ENCODE peak calls at places on chromosome 12, in five cellular contexts. One of them, this sample, is unnamed.
A peak's percentile ranks its signal among the peaks of the same experiment; 100 is the strongest.

GRCh38 chr12:11839093-11839641 is 189.7 kb downstream of the ETV6 start:
- DNase-seq in coronary artery: no peak
- DNase-seq in K562: no peak
- DNase-seq in GM12865: no peak
- DNase-seq in AG10803: no peak
- DNase-seq in this sample: peak; percentile 33

GRCh38 chr12:82456633-82457032 is 98.3 kb downstream of the METTL25 start:
- DNase-seq in coronary artery: no peak
- DNase-seq in K562: no peak
- DNase-seq in GM12865: no peak
- DNase-seq in AG10803: no peak
- DNase-seq in this sample: no peak

GRCh38 chr12:31959701-31960391 is 631 bp downstream of the RESF1 start:
- DNase-seq in coronary artery: peak; percentile 82
- DNase-seq in K562: no peak
- DNase-seq in GM12865: peak; percentile 76
- DNase-seq in AG10803: peak; percentile 57
- DNase-seq in this sample: peak; percentile 50

GRCh38 chr12:24903305-24904088 is 45.4 kb downstream of the BCAT1 start:
- DNase-seq in coronary artery: no peak
- DNase-seq in K562: no peak
- DNase-seq in GM12865: peak; percentile 19
- DNase-seq in AG10803: peak; percentile 23
- DNase-seq in this sample: no peak

GRCh38 chr12:52020539-52021336 is 14.0 kb downstream of the TAMALIN start:
- DNase-seq in coronary artery: peak; percentile 70
- DNase-seq in K562: peak; percentile 75
- DNase-seq in GM12865: peak; percentile 55
- DNase-seq in AG10803: no peak
- DNase-seq in this sample: peak; percentile 31

GRCh38 chr12:51321882-51322281 is 2.1 kb downstream of the BIN2 start:
- DNase-seq in coronary artery: no peak
- DNase-seq in K562: no peak
- DNase-seq in GM12865: no peak
- DNase-seq in AG10803: no peak
- DNase-seq in this sample: no peak

GRCh38 chr12:97131220-97131981 is 224.3 kb downstream of the NEDD1 start:
- DNase-seq in coronary artery: no peak
- DNase-seq in K562: no peak
- DNase-seq in GM12865: no peak
- DNase-seq in AG10803: no peak
- DNase-seq in this sample: no peak

GRCh38 chr12:65510584-65511050 is 232.1 kb downstream of the MSRB3 start:
- DNase-seq in coronary artery: no peak
- DNase-seq in K562: no peak
- DNase-seq in GM12865: no peak
- DNase-seq in AG10803: no peak
- DNase-seq in this sample: no peak

GRCh38 chr12:93662961-93663728 is 14.0 kb upstream of the CRADD start:
- DNase-seq in coronary artery: no peak
- DNase-seq in K562: no peak
- DNase-seq in GM12865: no peak
- DNase-seq in AG10803: peak; percentile 31
- DNase-seq in this sample: no peak

GRCh38 chr12:91017043-91017442 is 12.3 kb upstream of the EPYC start:
- DNase-seq in coronary artery: no peak
- DNase-seq in K562: no peak
- DNase-seq in GM12865: no peak
- DNase-seq in AG10803: no peak
- DNase-seq in this sample: no peak

GRCh38 chr12:19945559-19946485 is 422.5 kb upstream of the PDE3A start:
- DNase-seq in coronary artery: no peak
- DNase-seq in K562: no peak
- DNase-seq in GM12865: no peak
- DNase-seq in AG10803: peak; percentile 65
- DNase-seq in this sample: peak; percentile 45

GRCh38 chr12:63917864-63918742 is 73.6 kb downstream of the SRGAP1 start:
- DNase-seq in coronary artery: no peak
- DNase-seq in K562: no peak
- DNase-seq in GM12865: peak; percentile 66
- DNase-seq in AG10803: peak; percentile 99
- DNase-seq in this sample: peak; percentile 93

GRCh38 chr12:110340706-110341105 is 59.7 kb downstream of the ATP2A2 start:
- DNase-seq in coronary artery: no peak
- DNase-seq in K562: no peak
- DNase-seq in GM12865: no peak
- DNase-seq in AG10803: no peak
- DNase-seq in this sample: no peak

GRCh38 chr12:1552171-1552570 is 42.2 kb downstream of the FBXL14 start:
- DNase-seq in coronary artery: no peak
- DNase-seq in K562: no peak
- DNase-seq in GM12865: no peak
- DNase-seq in AG10803: peak; percentile 39
- DNase-seq in this sample: no peak

GRCh38 chr12:48104531-48104930 is 1.3 kb downstream of the SENP1 start:
- DNase-seq in coronary artery: no peak
- DNase-seq in K562: no peak
- DNase-seq in GM12865: no peak
- DNase-seq in AG10803: no peak
- DNase-seq in this sample: no peak

GRCh38 chr12:28742791-28743190 is 406.3 kb upstream of the FAR2 start:
- DNase-seq in coronary artery: no peak
- DNase-seq in K562: no peak
- DNase-seq in GM12865: no peak
- DNase-seq in AG10803: no peak
- DNase-seq in this sample: peak; percentile 57

GRCh38 chr12:40451661-40452060 is 226.9 kb downstream of the LRRK2 start:
- DNase-seq in coronary artery: no peak
- DNase-seq in K562: no peak
- DNase-seq in GM12865: no peak
- DNase-seq in AG10803: no peak
- DNase-seq in this sample: no peak

GRCh38 chr12:116635487-116635886 is 76.3 kb downstream of the MAP1LC3B2 start:
- DNase-seq in coronary artery: no peak
- DNase-seq in K562: no peak
- DNase-seq in GM12865: no peak
- DNase-seq in AG10803: no peak
- DNase-seq in this sample: no peak

GRCh38 chr12:91381309-91381804 is 198.7 kb upstream of the DCN start:
- DNase-seq in coronary artery: no peak
- DNase-seq in K562: no peak
- DNase-seq in GM12865: peak; percentile 55
- DNase-seq in AG10803: peak; percentile 79
- DNase-seq in this sample: peak; percentile 83

GRCh38 chr12:26845984-26846383 is 13.0 kb upstream of the ITPR2 start:
- DNase-seq in coronary artery: no peak
- DNase-seq in K562: peak; percentile 49
- DNase-seq in GM12865: no peak
- DNase-seq in AG10803: peak; percentile 84
- DNase-seq in this sample: peak; percentile 83

GRCh38 chr12:26845057-26845666 is 12.2 kb upstream of the ITPR2 start:
- DNase-seq in coronary artery: no peak
- DNase-seq in K562: no peak
- DNase-seq in GM12865: peak; percentile 43
- DNase-seq in AG10803: peak; percentile 56
- DNase-seq in this sample: peak; percentile 58

GRCh38 chr12:26847431-26847830 is 14.4 kb upstream of the ITPR2 start:
- DNase-seq in coronary artery: no peak
- DNase-seq in K562: no peak
- DNase-seq in GM12865: no peak
- DNase-seq in AG10803: no peak
- DNase-seq in this sample: no peak

GRCh38 chr12:26846419-26846818 is 13.4 kb upstream of the ITPR2 start:
- DNase-seq in coronary artery: no peak
- DNase-seq in K562: no peak
- DNase-seq in GM12865: no peak
- DNase-seq in AG10803: no peak
- DNase-seq in this sample: no peak

GRCh38 chr12:26848156-26848825 is 15.3 kb upstream of the ITPR2 start:
- DNase-seq in coronary artery: no peak
- DNase-seq in K562: no peak
- DNase-seq in GM12865: no peak
- DNase-seq in AG10803: peak; percentile 50
- DNase-seq in this sample: no peak
- H3K4me3 ChIP-seq in coronary artery: no peak overlapping the region
- H3K4me3 ChIP-seq in K562: no peak overlapping the region
- H3K4me3 ChIP-seq in GM12865: no peak overlapping the region
- H3K4me3 ChIP-seq in AG10803: no peak overlapping the region
- H3K4me3 ChIP-seq in this sample: no peak overlapping the region

DNA sequence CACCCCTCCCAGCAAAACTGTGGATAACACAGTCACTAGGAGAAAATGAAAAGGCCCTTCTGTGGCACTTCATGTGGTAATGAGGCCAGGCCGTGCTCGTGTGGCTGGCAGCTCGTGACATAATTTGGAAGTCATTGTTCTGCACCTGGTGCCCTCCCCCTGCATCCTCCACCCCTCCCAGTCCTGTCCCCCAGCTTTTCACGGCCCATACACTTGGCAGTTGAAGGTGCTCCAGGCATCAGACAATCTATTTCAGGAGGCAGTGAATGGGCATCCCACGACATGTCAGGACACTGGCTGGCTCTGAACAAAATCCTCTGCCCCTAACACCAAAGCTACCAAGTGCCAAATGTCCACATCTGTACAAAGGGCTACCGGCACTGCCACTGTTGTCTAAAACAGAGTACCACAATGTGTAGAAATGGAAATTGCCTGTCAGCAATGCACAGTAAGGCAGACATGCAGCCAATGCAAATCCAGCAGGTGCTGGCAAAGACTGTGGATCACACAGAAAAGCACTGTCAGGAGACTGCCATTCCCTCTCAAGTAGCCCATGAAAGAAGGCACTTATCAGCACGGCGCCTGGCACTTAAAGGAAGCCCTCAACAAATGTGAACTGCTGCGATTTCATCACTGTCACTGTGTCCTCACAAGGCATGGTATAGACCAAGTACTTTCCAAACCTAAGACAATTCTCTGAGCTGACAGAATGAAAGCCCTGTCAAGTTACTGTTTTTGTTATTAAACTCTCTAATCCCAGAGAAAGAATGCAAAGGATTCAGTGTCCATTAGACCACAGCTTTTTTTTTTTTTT is 39.1 kb downstream of the CORO1C start:
- DNase-seq in coronary artery: no peak
- DNase-seq in K562: no peak
- DNase-seq in GM12865: peak; percentile 51
- DNase-seq in AG10803: no peak
- DNase-seq in this sample: no peak
- H3K4me3 ChIP-seq in coronary artery: peak overlapping the region; percentile 65
- H3K4me3 ChIP-seq in K562: peak overlapping the region; percentile 8
- H3K4me3 ChIP-seq in GM12865: peak overlapping the region; percentile 66
- H3K4me3 ChIP-seq in AG10803: peak overlapping the region; percentile 16
- H3K4me3 ChIP-seq in this sample: no peak overlapping the region

DNA sequence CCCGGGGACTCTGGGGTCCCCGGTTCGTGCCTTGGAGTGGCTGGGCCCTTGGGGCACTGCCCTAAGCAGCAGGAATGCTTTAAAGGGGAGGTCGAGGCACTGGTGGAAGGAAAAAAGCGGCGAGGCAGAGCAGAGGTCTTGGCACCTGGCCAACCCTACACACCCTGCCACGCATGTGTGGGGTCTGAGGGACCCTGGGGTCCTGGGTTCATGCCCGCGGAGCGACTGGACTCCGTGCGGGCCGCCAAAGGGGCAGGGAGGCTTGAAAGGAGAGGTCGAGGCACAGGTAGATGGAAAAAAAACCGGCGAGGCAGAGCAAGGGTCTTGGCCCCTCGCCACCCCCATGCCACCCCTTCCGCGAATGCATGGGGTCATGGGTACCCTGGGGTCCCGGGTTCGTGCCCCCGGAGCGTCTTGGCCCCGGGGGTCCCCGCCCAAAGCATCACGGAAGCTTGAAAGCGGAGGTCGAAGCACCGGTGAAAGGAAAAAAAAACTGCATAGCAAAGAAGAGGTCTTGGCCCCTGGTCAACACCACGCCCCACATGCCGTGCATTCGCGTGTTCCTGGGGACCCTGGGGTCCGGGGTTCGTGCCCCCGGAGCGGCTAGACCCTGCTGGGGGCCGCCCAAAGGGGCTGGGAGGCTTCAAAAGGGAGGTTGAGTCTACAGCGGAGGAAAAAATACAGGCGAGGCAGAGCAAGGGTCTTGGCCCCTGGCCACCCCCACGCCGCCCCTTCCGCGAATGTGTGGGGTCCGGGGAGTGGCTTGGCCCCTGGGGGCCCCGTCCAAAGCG is 312.9 kb downstream of the ALG10 start:
- DNase-seq in coronary artery: no peak
- DNase-seq in K562: peak; percentile 30
- DNase-seq in GM12865: no peak
- DNase-seq in AG10803: no peak
- DNase-seq in this sample: no peak
- H3K4me3 ChIP-seq in coronary artery: no peak overlapping the region
- H3K4me3 ChIP-seq in K562: peak overlapping the region; percentile 31
- H3K4me3 ChIP-seq in GM12865: no peak overlapping the region
- H3K4me3 ChIP-seq in AG10803: no peak overlapping the region
- H3K4me3 ChIP-seq in this sample: no peak overlapping the region

GRCh38 chr12:92612611-92613010 is 90.2 kb upstream of the PLEKHG7 start:
- DNase-seq in coronary artery: no peak
- DNase-seq in K562: no peak
- DNase-seq in GM12865: peak; percentile 22
- DNase-seq in AG10803: no peak
- DNase-seq in this sample: no peak

GRCh38 chr12:92615703-92616102 is 87.1 kb upstream of the PLEKHG7 start:
- DNase-seq in coronary artery: no peak
- DNase-seq in K562: no peak
- DNase-seq in GM12865: no peak
- DNase-seq in AG10803: no peak
- DNase-seq in this sample: no peak

GRCh38 chr12:92614502-92614901 is 88.3 kb upstream of the PLEKHG7 start:
- DNase-seq in coronary artery: no peak
- DNase-seq in K562: no peak
- DNase-seq in GM12865: no peak
- DNase-seq in AG10803: peak; percentile 95
- DNase-seq in this sample: no peak

GRCh38 chr12:92619026-92619425 is 83.8 kb upstream of the PLEKHG7 start:
- DNase-seq in coronary artery: no peak
- DNase-seq in K562: no peak
- DNase-seq in GM12865: no peak
- DNase-seq in AG10803: no peak
- DNase-seq in this sample: no peak

GRCh38 chr12:92614041-92614440 is 88.7 kb upstream of the PLEKHG7 start:
- DNase-seq in coronary artery: no peak
- DNase-seq in K562: no peak
- DNase-seq in GM12865: no peak
- DNase-seq in AG10803: no peak
- DNase-seq in this sample: no peak
- H3K4me3 ChIP-seq in coronary artery: no peak overlapping the region
- H3K4me3 ChIP-seq in K562: no peak overlapping the region
- H3K4me3 ChIP-seq in GM12865: no peak overlapping the region
- H3K4me3 ChIP-seq in AG10803: no peak overlapping the region
- H3K4me3 ChIP-seq in this sample: no peak overlapping the region

GRCh38 chr12:107488666-107489065 is 196.9 kb upstream of the PWP1 start:
- DNase-seq in coronary artery: no peak
- DNase-seq in K562: no peak
- DNase-seq in GM12865: no peak
- DNase-seq in AG10803: peak; percentile 75
- DNase-seq in this sample: no peak
- H3K4me3 ChIP-seq in coronary artery: no peak overlapping the region
- H3K4me3 ChIP-seq in K562: no peak overlapping the region
- H3K4me3 ChIP-seq in GM12865: no peak overlapping the region
- H3K4me3 ChIP-seq in AG10803: no peak overlapping the region
- H3K4me3 ChIP-seq in this sample: no peak overlapping the region

This sample was measured in brain microvascular endothelial cell.